ENCODE peak calls at places on chromosomes 7 and 10, in nine cellular contexts. O is SJSA1; Q is cardiac muscle cell; K is neural progenitor cell; F is left ventricle myocardium inferior; T is heart right ventricle; B is adrenal gland; S is endodermal cell; C is naive thymus-derived CD4-positive, alpha-beta T cell. R is an unnamed sample. For H3K9me3, H3K4me1 and H3K27me3, the result is how much of the 10 kb centered on the place peaks cover.

GRCh38 chr10:89692416-89692815 is 9.0 kb upstream of the KIF20B start:
- DNase-seq in O (no peak), Q (no peak), K (no peak), F (no peak), T (no peak), B (no peak), S (no peak), C (no peak), R (no peak)

GRCh38 chr10:3484306-3485187 is 300.5 kb downstream of the KLF6 start:
- DNase-seq in O (peak), Q (peak), K (no peak), F (no peak), T (no peak), B (no peak), S (no peak), C (no peak), R (peak)

GRCh38 chr7:91940171-91940570 is 491 bp upstream of the AKAP9 start:
- DNase-seq in O (peak), Q (peak), K (peak), F (no peak), T (no peak), B (no peak), S (peak), C (peak), R (no peak)

GRCh38 chr10:133056651-133057178 is 31.0 kb upstream of the ADGRA1 start:
- DNase-seq in O (no peak), Q (no peak), K (no peak), F (no peak), T (no peak), B (no peak), S (no peak), C (no peak), R (no peak)

GRCh38 chr7:74032624-74033371 is 4.8 kb downstream of the ELN start:
- DNase-seq in O (no peak), Q (peak), K (no peak), F (no peak), T (no peak), B (no peak), S (no peak), C (no peak), R (peak)

GRCh38 chr7:136845899-136846465 is 22.5 kb upstream of the CHRM2 start:
- DNase-seq in O (no peak), Q (no peak), K (no peak), F (no peak), T (no peak), B (no peak), S (no peak), C (no peak), R (no peak)

GRCh38 chr10:127277063-127277462 is 80.7 kb upstream of the INSYN2A start:
- DNase-seq in O (no peak), Q (no peak), K (no peak), F (no peak), T (no peak), B (no peak), S (no peak), C (no peak), R (no peak)

GRCh38 chr10:118764195-118764594 is 9.4 kb upstream of the CACUL1 start:
- DNase-seq in O (no peak), Q (no peak), K (no peak), F (no peak), T (no peak), B (no peak), S (no peak), C (no peak), R (no peak)

GRCh38 chr7:68043546-68043945 is 1046.9 kb downstream of the TYW1 start:
- DNase-seq in O (no peak), Q (peak), K (no peak), F (no peak), T (no peak), B (no peak), S (no peak), C (no peak), R (no peak)

GRCh38 chr10:59779656-59780521 is 26.6 kb upstream of the MRLN start:
- DNase-seq in O (peak), Q (no peak), K (no peak), F (no peak), T (no peak), B (no peak), S (no peak), C (no peak), R (no peak)

GRCh38 chr10:132133005-132133404 is 53.7 kb upstream of the DPYSL4 start:
- DNase-seq in O (no peak), Q (no peak), K (peak), F (peak), T (no peak), B (no peak), S (no peak), C (no peak), R (peak)

GRCh38 chr7:23491502-23491901 is 21.2 kb upstream of the IGF2BP3 start:
- DNase-seq in O (no peak), Q (peak), K (no peak), F (no peak), T (no peak), B (no peak), S (no peak), C (no peak), R (no peak)

GRCh38 chr10:47325303-47326291 is 3.3 kb downstream of the GDF2 start:
- DNase-seq in O (no peak), Q (no peak), K (no peak), F (no peak), T (no peak), B (no peak), S (no peak), C (no peak), R (peak)

GRCh38 chr10:48946891-48947500 is 7.4 kb upstream of the LRRC18 start:
- DNase-seq in O (peak), Q (peak), K (no peak), F (no peak), T (no peak), B (no peak), S (no peak), C (no peak), R (no peak)

GRCh38 chr10:84770824-84771223 is 442.4 kb downstream of the CCSER2 start:
- DNase-seq in O (no peak), Q (no peak), K (no peak), F (no peak), T (no peak), B (no peak), S (no peak), C (no peak), R (no peak)

GRCh38 chr10:92553959-92554358 is 19.9 kb downstream of the IDE start:
- DNase-seq in O (no peak), Q (no peak), K (no peak), F (no peak), T (no peak), B (no peak), S (no peak), C (no peak), R (no peak)
- H3K9me3 ChIP-seq in O (under half), Q (under half), K (under half), F (under half), T (under half), B (under half), S (under half), C (under half), R (under half)

GRCh38 chr7:5635461-5636445 is 145.7 kb downstream of the RNF216 start:
- DNase-seq in O (no peak), Q (peak), K (no peak), F (no peak), T (no peak), B (no peak), S (no peak), C (no peak), R (no peak)

GRCh38 chr7:5637415-5637814 is 144.0 kb downstream of the RNF216 start:
- DNase-seq in O (no peak), Q (no peak), K (no peak), F (no peak), T (no peak), B (no peak), S (no peak), C (no peak), R (no peak)

GRCh38 chr7:5636914-5637313 is 144.5 kb downstream of the RNF216 start:
- DNase-seq in O (peak), Q (peak), K (peak), F (peak), T (peak), B (peak), S (peak), C (no peak), R (peak)

GRCh38 chr7:5636446-5636835 is 145.0 kb downstream of the RNF216 start:
- DNase-seq in O (no peak), Q (peak), K (peak), F (no peak), T (no peak), B (no peak), S (no peak), C (no peak), R (no peak)

DNA sequence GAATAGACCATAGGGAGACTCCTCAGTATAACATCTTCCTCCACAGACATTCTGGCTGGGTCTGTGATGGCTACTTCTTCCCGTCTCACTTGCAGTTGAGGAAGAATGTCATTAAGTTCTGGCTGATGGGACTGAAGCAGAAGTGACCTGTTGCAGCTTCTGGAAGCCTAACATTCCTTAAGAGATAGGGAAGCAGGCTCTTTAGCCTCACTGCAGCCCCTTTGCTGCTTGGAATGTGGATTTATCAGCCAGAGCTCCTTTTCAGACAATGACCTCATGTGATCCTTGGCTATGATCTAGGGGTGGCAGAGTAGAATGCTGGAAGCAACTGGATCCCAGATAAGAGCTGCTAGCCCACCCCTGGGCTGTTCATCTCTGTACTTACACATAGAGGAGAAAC is 142.5 kb downstream of the RNF216 start:
- DNase-seq in O (peak), Q (peak), K (peak), F (no peak), T (no peak), B (no peak), S (peak), C (no peak), R (no peak)
- H3K4me1 ChIP-seq in O (under half), Q (under half), K (under half), F (half or more), T (half or more), B (half or more), S (under half), C (under half), R (under half)

GRCh38 chr10:44878704-44879530 is 32.2 kb upstream of the TMEM72 start:
- DNase-seq in O (peak), Q (peak), K (peak), F (peak), T (peak), B (peak), S (peak), C (peak), R (peak)
- H3K27me3 ChIP-seq in O (under half), Q (under half), K (under half), F (under half), T (under half), B (under half), S (under half), C (under half), R (under half)

GRCh38 chr7:64528770-64529169 is 34.1 kb downstream of the ZNF680 start:
- DNase-seq in O (no peak), Q (no peak), K (no peak), F (no peak), T (no peak), B (no peak), S (no peak), C (no peak), R (no peak)
- H3K9me3 ChIP-seq in O (under half), Q (under half), K (half or more), F (half or more), T (half or more), B (under half), S (half or more), C (under half), R (half or more)

DNA sequence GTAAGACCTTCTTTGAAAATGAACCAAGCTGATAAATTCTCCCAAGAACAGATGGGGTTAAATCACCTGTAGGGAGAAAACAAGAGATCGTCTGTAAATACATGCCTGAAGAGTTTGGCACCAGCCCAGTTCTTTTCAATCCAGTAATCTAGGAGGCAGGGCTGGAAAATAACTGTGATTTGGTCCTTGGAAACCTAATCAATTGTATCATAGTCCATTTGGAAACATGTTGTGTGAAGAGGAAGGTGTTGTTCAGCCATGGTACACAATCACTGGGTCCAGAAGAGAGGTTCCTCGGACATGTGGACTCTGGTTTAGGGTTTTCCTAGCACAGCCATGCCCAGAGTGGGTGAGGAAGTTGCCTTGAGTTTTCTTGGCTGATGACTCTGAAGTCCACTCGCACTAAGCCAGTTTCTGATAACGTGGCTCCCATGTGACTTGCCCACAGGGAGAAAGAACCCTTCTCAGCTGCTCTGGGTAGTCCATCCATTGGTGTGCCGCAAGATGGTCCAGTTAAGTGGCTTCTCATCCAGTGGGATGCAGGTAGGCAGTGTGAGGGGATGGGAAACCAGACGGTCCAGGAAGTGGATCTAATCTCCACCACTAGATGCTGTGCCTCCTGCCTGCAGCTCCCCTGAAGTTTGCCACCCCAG is 5.1 kb downstream of the BLNK start:
- DNase-seq in O (no peak), Q (no peak), K (no peak), F (no peak), T (no peak), B (no peak), S (no peak), C (no peak), R (no peak)
- H3K4me1 ChIP-seq in O (under half), Q (under half), K (under half), F (under half), T (under half), B (under half), S (under half), C (under half), R (under half)

GRCh38 chr7:97011104-97011503 is 5.8 kb downstream of the DLX6 start:
- DNase-seq in O (no peak), Q (no peak), K (no peak), F (no peak), T (no peak), B (no peak), S (no peak), C (no peak), R (no peak)
- H3K27me3 ChIP-seq in O (under half), Q (half or more), K (half or more), F (half or more), T (half or more), B (half or more), S (half or more), C (under half), R (half or more)

DNA sequence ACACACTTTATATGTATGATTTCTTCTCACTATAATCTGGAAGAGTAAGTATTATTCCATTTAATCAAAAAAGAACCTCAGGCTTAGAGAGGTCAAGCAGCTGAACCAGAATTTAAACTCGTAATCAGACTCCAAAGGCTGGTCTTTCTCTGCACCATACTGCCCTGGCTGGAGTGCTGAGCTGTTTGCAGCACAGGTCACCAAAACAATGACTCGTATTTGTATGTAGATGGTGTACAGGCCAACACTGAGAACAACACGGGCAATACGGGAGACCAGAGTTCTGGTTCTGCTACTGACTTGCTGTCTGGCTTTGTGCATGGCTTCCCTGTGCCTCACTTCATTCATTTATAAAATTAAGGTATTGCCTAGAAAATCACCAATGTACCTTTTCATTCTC is 57.9 kb downstream of the CDCA7L start:
- DNase-seq in O (no peak), Q (no peak), K (no peak), F (no peak), T (no peak), B (no peak), S (no peak), C (no peak), R (no peak)
- H3K9me3 ChIP-seq in O (under half), Q (under half), K (under half), F (under half), T (under half), B (under half), S (under half), C (under half), R (under half)

GRCh38 chr7:130951976-130952313 is 217.9 kb upstream of the KLF14 start:
- DNase-seq in O (no peak), Q (no peak), K (no peak), F (no peak), T (no peak), B (no peak), S (no peak), C (no peak), R (no peak)
- H3K4me1 ChIP-seq in O (under half), Q (under half), K (under half), F (half or more), T (under half), B (under half), S (under half), C (half or more), R (under half)

DNA sequence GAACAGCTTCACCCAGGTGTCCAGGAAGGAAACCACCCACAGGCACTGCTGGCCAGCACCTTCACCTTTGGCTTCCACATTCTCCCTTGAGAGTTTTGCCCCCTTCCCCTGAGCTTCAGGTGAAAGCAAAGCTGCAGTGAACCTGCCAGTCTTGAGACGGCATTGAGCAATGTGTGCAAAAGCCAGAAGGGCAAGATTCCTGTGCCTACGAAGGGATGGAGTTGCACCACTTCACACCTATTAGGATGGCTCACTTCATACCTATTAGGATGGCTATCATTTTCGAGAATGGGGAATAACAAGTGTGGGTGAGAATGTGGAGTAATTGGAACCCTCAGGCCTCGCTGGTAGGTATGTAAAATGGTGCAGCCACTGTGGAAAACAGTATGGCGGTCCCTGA is 7.2 kb downstream of the HABP2 start:
- DNase-seq in O (no peak), Q (no peak), K (no peak), F (no peak), T (no peak), B (no peak), S (no peak), C (no peak), R (no peak)
- H3K27me3 ChIP-seq in O (under half), Q (under half), K (under half), F (under half), T (under half), B (under half), S (under half), C (under half), R (under half)

DNA sequence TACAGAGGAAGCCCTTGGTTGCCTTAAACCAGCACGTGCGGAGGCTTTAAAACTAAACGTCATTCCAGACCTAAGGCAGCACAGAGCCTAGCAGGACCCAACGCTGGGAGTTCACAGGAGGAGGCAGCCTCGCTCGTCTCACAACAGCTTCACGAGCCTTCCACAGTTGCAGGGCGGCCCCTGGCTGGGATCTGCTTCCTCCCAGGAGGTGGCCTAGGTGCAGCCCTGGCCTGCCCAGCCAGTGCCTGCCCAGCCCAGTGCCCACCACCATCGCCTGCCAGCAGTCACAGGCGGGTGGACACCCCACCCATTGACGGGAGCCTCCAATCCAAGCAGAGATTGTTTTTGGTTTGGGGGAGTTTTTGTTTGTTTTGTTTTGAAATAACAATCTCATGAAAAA is 96.5 kb downstream of the PTPRN2 start:
- DNase-seq in O (no peak), Q (no peak), K (no peak), F (no peak), T (no peak), B (no peak), S (no peak), C (no peak), R (no peak)
- H3K9me3 ChIP-seq in O (under half), Q (under half), K (under half), F (under half), T (under half), B (under half), S (half or more), C (under half), R (under half)

R was measured in psoas muscle.